ENCODE peak calls at places on chromosomes 1 and 21, in four cellular contexts. One of them, this sample, is unnamed.

GRCh38 chr1:17441265-17441992 is 2.0 kb upstream of the RCC2 start:
- DNase-seq in GM12878: no peak
- DNase-seq in H1: no peak
- DNase-seq in SK-N-SH: no peak
- DNase-seq in this sample: no peak

GRCh38 chr21:14538477-14538876 is 7.6 kb downstream of the SAMSN1 start:
- DNase-seq in GM12878: no peak
- DNase-seq in H1: no peak
- DNase-seq in SK-N-SH: no peak
- DNase-seq in this sample: no peak

GRCh38 chr1:17233675-17234074 is 15.2 kb upstream of the PADI3 start:
- DNase-seq in GM12878: no peak
- DNase-seq in H1: no peak
- DNase-seq in SK-N-SH: peak
- DNase-seq in this sample: no peak

GRCh38 chr1:223765036-223765718 is 52.8 kb downstream of the CAPN2 start:
- DNase-seq in GM12878: no peak
- DNase-seq in H1: no peak
- DNase-seq in SK-N-SH: no peak
- DNase-seq in this sample: no peak

GRCh38 chr1:117812868-117813511 is 116.4 kb downstream of the GDAP2 start:
- DNase-seq in GM12878: no peak
- DNase-seq in H1: no peak
- DNase-seq in SK-N-SH: no peak
- DNase-seq in this sample: no peak

GRCh38 chr21:39386194-39386593 is 37.3 kb upstream of the HMGN1 start:
- DNase-seq in GM12878: no peak
- DNase-seq in H1: no peak
- DNase-seq in SK-N-SH: no peak
- DNase-seq in this sample: no peak

GRCh38 chr1:66452162-66452561 is 81.8 kb upstream of the SGIP1 start:
- DNase-seq in GM12878: no peak
- DNase-seq in H1: no peak
- DNase-seq in SK-N-SH: no peak
- DNase-seq in this sample: no peak

GRCh38 chr1:82689217-82689616 is 888.5 kb downstream of the ADGRL2 start:
- DNase-seq in GM12878: no peak
- DNase-seq in H1: no peak
- DNase-seq in SK-N-SH: no peak
- DNase-seq in this sample: no peak

GRCh38 chr21:26888256-26888655 is 43.0 kb upstream of the ADAMTS1 start:
- DNase-seq in GM12878: no peak
- DNase-seq in H1: no peak
- DNase-seq in SK-N-SH: no peak
- DNase-seq in this sample: no peak

GRCh38 chr1:71028981-71029380 is 18.6 kb downstream of the PTGER3 start:
- DNase-seq in GM12878: no peak
- DNase-seq in H1: no peak
- DNase-seq in SK-N-SH: no peak
- DNase-seq in this sample: no peak

GRCh38 chr1:150106331-150106730 is 38.8 kb downstream of the VPS45 start:
- DNase-seq in GM12878: no peak
- DNase-seq in H1: no peak
- DNase-seq in SK-N-SH: no peak
- DNase-seq in this sample: no peak

GRCh38 chr1:169999357-169999756 is 75.1 kb downstream of the KIFAP3 start:
- DNase-seq in GM12878: no peak
- DNase-seq in H1: no peak
- DNase-seq in SK-N-SH: no peak
- DNase-seq in this sample: no peak

GRCh38 chr1:56095924-56096655 is 483.3 kb downstream of the PLPP3 start:
- DNase-seq in GM12878: no peak
- DNase-seq in H1: no peak
- DNase-seq in SK-N-SH: no peak
- DNase-seq in this sample: no peak

GRCh38 chr21:44424608-44425306 is 30.6 kb upstream of the LRRC3 start:
- DNase-seq in GM12878: no peak
- DNase-seq in H1: no peak
- DNase-seq in SK-N-SH: no peak
- DNase-seq in this sample: no peak

GRCh38 chr1:40059292-40059959 is 18.9 kb downstream of the CAP1 start:
- DNase-seq in GM12878: no peak
- DNase-seq in H1: no peak
- DNase-seq in SK-N-SH: no peak
- DNase-seq in this sample: peak

GRCh38 chr1:28740118-28740517 is 3.4 kb downstream of the YTHDF2 start:
- DNase-seq in GM12878: no peak
- DNase-seq in H1: no peak
- DNase-seq in SK-N-SH: no peak
- DNase-seq in this sample: no peak

GRCh38 chr1:175132456-175132855 is 60.1 kb downstream of the KIAA0040 start:
- DNase-seq in GM12878: no peak
- DNase-seq in H1: no peak
- DNase-seq in SK-N-SH: no peak
- DNase-seq in this sample: no peak

GRCh38 chr1:90155721-90156487 is 161.0 kb downstream of the ZNF326 start:
- DNase-seq in GM12878: no peak
- DNase-seq in H1: no peak
- DNase-seq in SK-N-SH: no peak
- DNase-seq in this sample: no peak

GRCh38 chr1:10250663-10251062 is 40.3 kb downstream of the KIF1B start:
- DNase-seq in GM12878: no peak
- DNase-seq in H1: no peak
- DNase-seq in SK-N-SH: no peak
- DNase-seq in this sample: no peak

GRCh38 chr1:154746620-154747299 is 123.3 kb downstream of the KCNN3 start:
- DNase-seq in GM12878: no peak
- DNase-seq in H1: no peak
- DNase-seq in SK-N-SH: no peak
- DNase-seq in this sample: no peak

DNA sequence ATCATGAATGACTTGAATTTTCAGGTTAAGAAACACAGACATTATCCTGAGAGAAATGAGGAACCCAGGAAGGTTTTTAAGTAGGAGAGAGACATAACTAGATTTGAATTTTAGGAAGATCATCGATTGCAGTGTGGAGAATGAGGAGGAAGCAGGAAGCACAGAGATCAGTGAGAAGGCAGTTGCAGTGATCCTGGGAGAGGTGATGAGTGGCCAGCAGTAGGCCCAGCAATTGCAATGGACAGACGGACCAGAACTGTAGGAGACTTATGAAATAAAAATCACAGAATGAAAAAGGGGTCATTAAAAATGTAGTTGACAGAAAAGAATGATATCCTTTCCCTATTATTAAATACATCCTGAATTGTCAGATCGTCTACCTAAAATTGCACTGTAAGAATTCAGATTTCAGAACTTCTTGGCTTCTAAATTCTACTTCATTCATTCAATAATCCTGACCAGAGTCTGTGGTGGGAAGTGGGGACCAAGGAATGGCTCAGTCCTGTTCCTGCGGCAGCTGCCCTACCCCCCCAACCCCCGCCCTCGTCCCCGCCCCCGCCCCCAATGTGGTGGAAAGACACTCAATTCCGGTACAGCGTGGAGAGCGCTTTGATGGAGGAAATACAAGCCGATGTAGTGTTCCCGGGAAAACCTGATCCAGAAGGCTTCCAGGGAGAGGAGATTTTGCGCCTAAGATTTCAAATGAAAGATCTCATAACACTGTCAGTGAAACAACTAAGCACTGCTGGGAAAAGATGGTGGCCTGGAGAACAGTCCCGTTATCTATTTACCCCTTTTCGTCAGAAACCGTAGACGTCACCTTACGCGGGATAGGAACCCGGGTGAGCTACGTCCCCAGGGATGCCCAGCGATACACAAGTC is 35.1 kb downstream of the SLC2A1 start:
- DNase-seq in GM12878: no peak
- DNase-seq in H1: no peak
- DNase-seq in SK-N-SH: peak
- DNase-seq in this sample: no peak
- TF ChIP-seq EP300 in GM12878: no peak
- TF ChIP-seq EP300 in H1: no peak
- TF ChIP-seq EP300 in SK-N-SH: no peak
- TF ChIP-seq EP300 in this sample: no peak

DNA sequence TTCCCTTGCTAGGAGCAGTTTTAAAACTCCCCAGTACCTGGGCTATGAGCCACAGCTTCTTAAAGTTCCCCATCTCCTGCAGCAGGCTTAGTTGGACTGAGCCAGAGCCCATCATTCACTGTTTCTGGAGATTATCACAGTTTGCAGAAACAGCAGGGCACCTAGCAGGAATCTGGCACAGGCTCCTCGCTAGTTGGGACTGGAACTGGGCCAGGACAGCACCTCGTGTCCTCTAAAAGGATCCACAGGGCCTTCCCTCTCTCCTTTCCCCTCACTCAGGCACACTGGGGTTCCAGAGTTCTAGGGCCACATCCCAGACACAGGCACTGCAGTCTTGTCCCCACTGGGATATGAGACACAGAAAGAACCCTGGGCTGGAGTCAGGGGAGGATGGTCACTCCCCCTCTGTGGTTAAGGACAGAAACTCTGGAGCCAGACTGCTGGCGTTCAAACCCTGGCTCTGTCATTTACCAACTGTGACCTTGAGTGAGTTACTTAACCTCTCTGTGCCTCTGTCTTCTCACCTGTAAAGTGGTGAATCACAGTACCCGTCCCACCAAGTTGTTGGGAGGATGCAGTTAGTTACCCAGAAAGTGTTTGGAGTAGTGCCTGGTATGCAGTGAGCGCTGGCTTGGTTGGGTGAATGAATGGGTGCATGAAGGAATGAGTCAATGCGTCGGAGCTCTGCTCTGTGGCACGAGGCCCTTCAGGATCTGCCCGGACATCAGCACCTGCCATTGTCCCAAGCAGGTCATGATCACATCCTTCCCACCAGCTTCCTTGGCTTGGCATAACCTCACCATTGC is 18.8 kb upstream of the ECE1 start:
- DNase-seq in GM12878: no peak
- DNase-seq in H1: no peak
- DNase-seq in SK-N-SH: peak
- DNase-seq in this sample: no peak
- TF ChIP-seq USF2 in GM12878: no peak
- TF ChIP-seq USF2 in H1: no peak
- TF ChIP-seq USF2 in SK-N-SH: no peak
- TF ChIP-seq USF2 in this sample: no peak

GRCh38 chr21:31802331-31802730 is 70.4 kb upstream of the SCAF4 start:
- DNase-seq in GM12878: no peak
- DNase-seq in H1: no peak
- DNase-seq in SK-N-SH: no peak
- DNase-seq in this sample: no peak

GRCh38 chr21:31803039-31804007 is 69.5 kb upstream of the HUNK start:
- DNase-seq in GM12878: no peak
- DNase-seq in H1: no peak
- DNase-seq in SK-N-SH: no peak
- DNase-seq in this sample: no peak

GRCh38 chr21:31801551-31802234 is 69.8 kb upstream of the SCAF4 start:
- DNase-seq in GM12878: no peak
- DNase-seq in H1: no peak
- DNase-seq in SK-N-SH: no peak
- DNase-seq in this sample: no peak

GRCh38 chr21:31795992-31796391 is 64.1 kb upstream of the SCAF4 start:
- DNase-seq in GM12878: no peak
- DNase-seq in H1: no peak
- DNase-seq in SK-N-SH: no peak
- DNase-seq in this sample: no peak

DNA sequence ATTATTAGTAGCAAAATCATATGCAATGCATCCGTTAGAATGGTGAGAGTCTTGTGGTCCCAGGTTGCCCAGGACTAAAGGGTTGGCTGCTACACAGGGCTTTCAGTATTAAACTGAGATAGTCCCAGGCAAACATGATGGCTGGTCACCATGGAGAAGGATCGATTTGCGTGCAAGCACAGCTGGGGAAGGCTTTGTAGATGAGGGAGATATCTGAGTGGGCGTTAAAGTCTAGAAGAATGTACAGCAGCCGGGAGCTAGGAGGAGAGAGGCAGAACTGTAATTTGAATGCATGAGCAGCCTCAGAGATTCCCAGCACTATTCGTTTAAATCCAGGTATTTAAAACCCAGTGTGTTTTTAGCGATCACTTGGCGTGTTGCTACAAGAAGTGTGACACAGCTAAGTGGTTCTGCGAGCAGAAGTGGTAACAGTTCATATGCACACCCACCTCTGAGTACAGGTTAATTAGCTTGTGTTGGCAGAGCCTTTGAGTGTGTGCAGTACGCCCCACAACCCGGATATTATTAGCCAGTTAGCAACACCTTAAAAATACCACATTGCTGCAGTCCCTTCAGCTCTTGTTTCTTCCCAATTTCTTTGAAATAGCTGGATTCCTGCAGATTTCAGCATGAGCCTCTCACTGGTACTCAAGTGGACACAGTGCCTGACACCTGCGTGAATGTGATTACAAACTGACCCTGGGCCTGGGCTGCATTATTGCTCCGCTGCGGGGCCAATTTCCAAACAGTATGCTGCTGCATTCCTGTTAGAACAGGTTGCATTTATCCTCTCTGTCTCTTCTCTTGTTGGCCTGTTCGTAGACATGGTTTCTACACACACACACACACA is 67.1 kb upstream of the SCAF4 start:
- DNase-seq in GM12878: no peak
- DNase-seq in H1: no peak
- DNase-seq in SK-N-SH: no peak
- DNase-seq in this sample: no peak
- TF ChIP-seq NRF1 in GM12878: no peak
- TF ChIP-seq NRF1 in H1: no peak
- TF ChIP-seq NRF1 in SK-N-SH: no peak
- TF ChIP-seq NRF1 in this sample: no peak

GRCh38 chr21:42737969-42738590 is 84.7 kb downstream of the PDE9A start:
- DNase-seq in GM12878: no peak
- DNase-seq in H1: no peak
- DNase-seq in SK-N-SH: no peak
- DNase-seq in this sample: no peak
- TF ChIP-seq EP300 in GM12878: no peak
- TF ChIP-seq EP300 in H1: no peak
- TF ChIP-seq EP300 in SK-N-SH: no peak
- TF ChIP-seq EP300 in this sample: no peak